ENCODE peak calls at places on chromosomes 1 and 21, in eight cellular contexts. One of them, this sample, is unnamed. For H3K4me1, the result is how much of the 10 kb centered on the place peaks cover.

GRCh38 chr1:6275826-6276764 is 15.2 kb upstream of the GPR153 start:
- DNase-seq in heart left ventricle: no peak
- DNase-seq in cardiac muscle cell: peak
- DNase-seq in pancreas: no peak
- DNase-seq in tibial nerve: no peak
- DNase-seq in A549: no peak
- DNase-seq in CD8-positive, alpha-beta T cell: no peak
- DNase-seq in upper lobe of right lung: no peak
- DNase-seq in this sample: peak

GRCh38 chr1:10824821-10825540 is 28.5 kb upstream of the CASZ1 start:
- DNase-seq in tibial nerve: no peak
- DNase-seq in heart left ventricle: no peak
- DNase-seq in CD8-positive, alpha-beta T cell: no peak
- DNase-seq in cardiac muscle cell: no peak
- DNase-seq in A549: peak
- DNase-seq in pancreas: no peak
- DNase-seq in upper lobe of right lung: no peak
- DNase-seq in this sample: no peak

GRCh38 chr1:51175278-51175677 is 60.8 kb upstream of the RNF11 start:
- DNase-seq in pancreas: no peak
- DNase-seq in tibial nerve: no peak
- DNase-seq in heart left ventricle: no peak
- DNase-seq in A549: no peak
- DNase-seq in upper lobe of right lung: no peak
- DNase-seq in CD8-positive, alpha-beta T cell: no peak
- DNase-seq in cardiac muscle cell: no peak
- DNase-seq in this sample: no peak

GRCh38 chr1:95233321-95233736 is 681 bp upstream of the RWDD3 start:
- DNase-seq in CD8-positive, alpha-beta T cell: no peak
- DNase-seq in heart left ventricle: peak
- DNase-seq in cardiac muscle cell: peak
- DNase-seq in A549: peak
- DNase-seq in pancreas: peak
- DNase-seq in tibial nerve: no peak
- DNase-seq in upper lobe of right lung: no peak
- DNase-seq in this sample: peak

GRCh38 chr21:44530903-44531605 is 8.9 kb downstream of the KRTAP10-1 start:
- DNase-seq in CD8-positive, alpha-beta T cell: no peak
- DNase-seq in cardiac muscle cell: no peak
- DNase-seq in A549: no peak
- DNase-seq in upper lobe of right lung: peak
- DNase-seq in heart left ventricle: peak
- DNase-seq in pancreas: no peak
- DNase-seq in tibial nerve: no peak
- DNase-seq in this sample: no peak

GRCh38 chr1:69573911-69574310 is 6.2 kb downstream of the LRRC7 start:
- DNase-seq in tibial nerve: no peak
- DNase-seq in heart left ventricle: no peak
- DNase-seq in CD8-positive, alpha-beta T cell: no peak
- DNase-seq in A549: no peak
- DNase-seq in cardiac muscle cell: no peak
- DNase-seq in upper lobe of right lung: no peak
- DNase-seq in pancreas: no peak
- DNase-seq in this sample: no peak

GRCh38 chr1:94543893-94544635 is 2.5 kb upstream of the F3 start:
- DNase-seq in upper lobe of right lung: no peak
- DNase-seq in tibial nerve: no peak
- DNase-seq in heart left ventricle: no peak
- DNase-seq in A549: no peak
- DNase-seq in pancreas: no peak
- DNase-seq in CD8-positive, alpha-beta T cell: no peak
- DNase-seq in cardiac muscle cell: no peak
- DNase-seq in this sample: no peak

GRCh38 chr1:230806552-230806951 is 59.4 kb downstream of the CAPN9 start:
- DNase-seq in A549: no peak
- DNase-seq in upper lobe of right lung: no peak
- DNase-seq in heart left ventricle: no peak
- DNase-seq in pancreas: no peak
- DNase-seq in tibial nerve: no peak
- DNase-seq in CD8-positive, alpha-beta T cell: no peak
- DNase-seq in cardiac muscle cell: no peak
- DNase-seq in this sample: no peak

GRCh38 chr1:227941509-227942020 is 6.2 kb downstream of the WNT9A start:
- DNase-seq in A549: no peak
- DNase-seq in pancreas: no peak
- DNase-seq in cardiac muscle cell: no peak
- DNase-seq in CD8-positive, alpha-beta T cell: no peak
- DNase-seq in tibial nerve: peak
- DNase-seq in heart left ventricle: no peak
- DNase-seq in upper lobe of right lung: peak
- DNase-seq in this sample: peak

GRCh38 chr1:159598196-159598595 is 10.6 kb downstream of the APCS start:
- DNase-seq in heart left ventricle: no peak
- DNase-seq in upper lobe of right lung: no peak
- DNase-seq in tibial nerve: no peak
- DNase-seq in pancreas: no peak
- DNase-seq in cardiac muscle cell: no peak
- DNase-seq in CD8-positive, alpha-beta T cell: no peak
- DNase-seq in A549: peak
- DNase-seq in this sample: no peak

GRCh38 chr1:78716186-78716585 is 66.6 kb downstream of the IFI44 start:
- DNase-seq in cardiac muscle cell: no peak
- DNase-seq in tibial nerve: no peak
- DNase-seq in A549: no peak
- DNase-seq in heart left ventricle: no peak
- DNase-seq in pancreas: no peak
- DNase-seq in CD8-positive, alpha-beta T cell: no peak
- DNase-seq in upper lobe of right lung: no peak
- DNase-seq in this sample: no peak

DNA sequence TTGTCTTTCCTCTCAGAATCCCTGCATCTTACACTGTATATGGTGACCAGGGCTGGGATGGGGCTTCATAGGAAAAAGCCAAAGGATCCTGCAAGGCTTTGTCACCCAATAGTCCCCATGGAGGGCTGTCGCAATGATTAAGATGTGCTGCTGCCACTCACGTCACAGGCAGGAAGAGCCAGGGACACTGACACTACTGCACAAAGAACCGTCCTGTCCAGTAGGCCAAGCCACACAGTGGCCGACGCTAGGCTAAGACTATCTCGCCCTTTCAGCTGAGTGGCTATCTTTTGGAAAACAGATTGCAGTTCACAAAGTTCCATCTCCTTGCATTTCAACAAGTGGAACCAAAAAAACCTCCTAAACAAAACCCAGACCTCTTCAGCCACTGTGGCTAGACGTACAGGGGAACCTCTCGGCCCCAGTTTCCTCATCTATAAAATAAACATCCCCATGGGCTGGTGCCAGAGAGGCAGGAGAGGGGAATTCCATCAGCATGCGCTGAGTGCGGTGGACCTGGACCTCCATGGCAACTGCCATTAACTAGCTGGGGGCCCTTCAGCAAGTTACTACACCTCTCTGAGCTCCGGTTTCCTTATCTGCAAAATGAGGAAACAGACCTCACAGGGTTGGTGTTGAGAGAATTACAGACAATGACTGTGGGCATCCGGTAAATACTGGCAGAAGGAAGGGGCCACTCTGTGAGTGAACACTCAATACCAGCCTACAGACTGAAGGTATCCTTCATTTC is 8.7 kb downstream of the CAPZB start:
- DNase-seq in upper lobe of right lung: no peak
- DNase-seq in A549: no peak
- DNase-seq in pancreas: no peak
- DNase-seq in cardiac muscle cell: no peak
- DNase-seq in tibial nerve: no peak
- DNase-seq in CD8-positive, alpha-beta T cell: no peak
- DNase-seq in heart left ventricle: no peak
- DNase-seq in this sample: no peak
- H3K4me1 ChIP-seq in upper lobe of right lung: half or more
- H3K4me1 ChIP-seq in A549: under half
- H3K4me1 ChIP-seq in pancreas: under half
- H3K4me1 ChIP-seq in cardiac muscle cell: under half
- H3K4me1 ChIP-seq in tibial nerve: half or more
- H3K4me1 ChIP-seq in CD8-positive, alpha-beta T cell: half or more
- H3K4me1 ChIP-seq in heart left ventricle: under half
- H3K4me1 ChIP-seq in this sample: half or more

DNA sequence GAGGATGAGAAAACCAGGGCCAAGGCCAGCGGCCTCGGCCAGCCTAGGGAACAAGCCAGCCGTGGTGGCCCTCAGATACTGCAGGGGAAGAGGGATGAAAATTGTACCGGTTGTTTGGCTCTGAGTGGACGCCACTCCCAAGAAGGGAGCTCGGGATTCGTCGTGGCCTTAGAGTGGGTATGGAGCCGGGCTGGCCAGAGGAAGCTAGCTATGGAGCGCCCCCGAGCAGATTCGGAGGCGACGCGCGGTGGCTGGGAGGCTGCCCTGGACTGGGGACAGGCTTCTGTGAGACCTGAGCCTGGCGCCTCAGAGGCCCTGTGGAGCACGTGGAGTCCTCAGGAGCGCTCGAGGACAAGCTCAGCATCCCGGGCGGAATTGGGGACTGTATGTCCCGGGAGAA is 2.7 kb downstream of the PRRX1 start:
- DNase-seq in pancreas: no peak
- DNase-seq in heart left ventricle: no peak
- DNase-seq in A549: no peak
- DNase-seq in upper lobe of right lung: no peak
- DNase-seq in CD8-positive, alpha-beta T cell: no peak
- DNase-seq in cardiac muscle cell: no peak
- DNase-seq in tibial nerve: no peak
- DNase-seq in this sample: no peak
- H3K4me3 ChIP-seq in pancreas: no peak
- H3K4me3 ChIP-seq in heart left ventricle: peak
- H3K4me3 ChIP-seq in A549: no peak
- H3K4me3 ChIP-seq in upper lobe of right lung: no peak
- H3K4me3 ChIP-seq in CD8-positive, alpha-beta T cell: no peak
- H3K4me3 ChIP-seq in cardiac muscle cell: no peak
- H3K4me3 ChIP-seq in tibial nerve: no peak
- H3K4me3 ChIP-seq in this sample: no peak

GRCh38 chr1:8529901-8530300 is 212.0 kb downstream of the SLC45A1 start:
- DNase-seq in CD8-positive, alpha-beta T cell: no peak
- DNase-seq in upper lobe of right lung: no peak
- DNase-seq in A549: no peak
- DNase-seq in heart left ventricle: no peak
- DNase-seq in pancreas: no peak
- DNase-seq in tibial nerve: no peak
- DNase-seq in cardiac muscle cell: no peak
- DNase-seq in this sample: no peak
- H3K27ac ChIP-seq in CD8-positive, alpha-beta T cell: no peak
- H3K27ac ChIP-seq in upper lobe of right lung: no peak
- H3K27ac ChIP-seq in A549: no peak
- H3K27ac ChIP-seq in heart left ventricle: no peak
- H3K27ac ChIP-seq in pancreas: no peak
- H3K27ac ChIP-seq in tibial nerve: no peak
- H3K27ac ChIP-seq in cardiac muscle cell: no peak
- H3K27ac ChIP-seq in this sample: no peak

GRCh38 chr1:234538062-234538731 is 59.2 kb upstream of the TARBP1 start:
- DNase-seq in A549: no peak
- DNase-seq in heart left ventricle: no peak
- DNase-seq in pancreas: peak
- DNase-seq in upper lobe of right lung: no peak
- DNase-seq in tibial nerve: no peak
- DNase-seq in CD8-positive, alpha-beta T cell: no peak
- DNase-seq in cardiac muscle cell: no peak
- DNase-seq in this sample: no peak
- H3K4me1 ChIP-seq in A549: under half
- H3K4me1 ChIP-seq in heart left ventricle: under half
- H3K4me1 ChIP-seq in pancreas: half or more
- H3K4me1 ChIP-seq in upper lobe of right lung: under half
- H3K4me1 ChIP-seq in tibial nerve: half or more
- H3K4me1 ChIP-seq in CD8-positive, alpha-beta T cell: under half
- H3K4me1 ChIP-seq in cardiac muscle cell: half or more
- H3K4me1 ChIP-seq in this sample: half or more

DNA sequence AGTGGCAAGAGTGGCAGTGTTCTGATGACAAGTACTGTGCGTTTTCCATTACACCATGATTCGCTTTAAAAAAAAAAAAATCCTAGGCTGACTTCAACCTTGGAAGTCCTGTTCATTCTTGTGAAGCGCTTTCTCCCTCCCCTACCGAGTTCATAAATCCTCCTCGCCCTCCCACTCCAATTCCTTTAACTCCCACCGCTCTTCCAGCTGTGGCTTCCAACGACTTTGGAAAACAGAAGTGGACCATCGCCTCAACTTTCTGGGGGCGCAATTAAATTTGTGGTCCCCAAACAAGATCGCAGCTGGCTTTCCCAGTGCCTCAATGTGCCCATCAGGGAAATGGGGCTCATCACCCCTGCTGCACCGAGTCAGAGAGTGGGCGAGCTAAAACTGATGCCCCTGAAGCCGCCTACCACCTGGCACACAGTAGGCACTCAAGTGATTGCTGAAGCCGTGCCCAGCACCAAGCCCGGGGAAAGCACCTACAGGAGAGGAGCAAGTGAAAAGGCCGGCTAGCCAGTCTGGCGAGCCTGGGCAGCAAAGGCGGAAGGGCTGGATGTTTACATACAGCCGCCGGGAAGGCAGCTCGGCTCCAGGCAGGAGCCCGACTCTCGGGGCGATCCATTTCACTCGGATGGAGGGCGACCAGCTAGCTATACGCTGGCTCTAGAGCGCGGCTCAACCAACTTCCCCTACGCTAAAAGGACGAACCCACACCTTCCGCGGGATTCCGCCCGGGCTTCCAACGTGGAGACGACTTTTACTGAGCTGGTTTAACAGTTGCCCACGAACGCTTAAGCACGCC is 1.3 kb downstream of the PLPP3 start:
- DNase-seq in upper lobe of right lung: peak
- DNase-seq in tibial nerve: no peak
- DNase-seq in heart left ventricle: peak
- DNase-seq in cardiac muscle cell: peak
- DNase-seq in pancreas: peak
- DNase-seq in CD8-positive, alpha-beta T cell: no peak
- DNase-seq in A549: peak
- DNase-seq in this sample: peak
- H3K4me3 ChIP-seq in upper lobe of right lung: peak
- H3K4me3 ChIP-seq in tibial nerve: peak
- H3K4me3 ChIP-seq in heart left ventricle: peak
- H3K4me3 ChIP-seq in cardiac muscle cell: peak
- H3K4me3 ChIP-seq in pancreas: peak
- H3K4me3 ChIP-seq in CD8-positive, alpha-beta T cell: no peak
- H3K4me3 ChIP-seq in A549: peak
- H3K4me3 ChIP-seq in this sample: peak